ENCODE peak calls at places on chromosomes 4 and X, in four cellular contexts. Q is GM10248, G is smooth muscle cell of the brain vasculature, B is T-cell. C is an unnamed sample.

GRCh38 chr4:181478675-181479074 is 764.5 kb upstream of the TENM3 start:
- DNase-seq in G (no peak), Q (no peak), B (no peak), C (no peak)

GRCh38 chrX:10582945-10583344 is 37.4 kb downstream of the MID1 start:
- DNase-seq in G (no peak), Q (no peak), B (no peak), C (no peak)

GRCh38 chr4:153901220-153901619 is 112.3 kb upstream of the SFRP2 start:
- DNase-seq in Q (no peak), G (no peak), B (no peak), C (no peak)

GRCh38 chr4:112813790-112814189 is 176.8 kb downstream of the LARP7 start:
- DNase-seq in G (no peak), Q (peak; percentile 30), B (no peak), C (no peak)

GRCh38 chrX:15702488-15703371 is 35.3 kb upstream of the CA5B start:
- DNase-seq in Q (no peak), B (no peak), G (no peak), C (no peak)

GRCh38 chr4:148574502-148574901 is 132.3 kb upstream of the NR3C2 start:
- DNase-seq in B (no peak), Q (no peak), G (peak; percentile 2), C (no peak)

GRCh38 chr4:7430965-7431695 is 3.6 kb downstream of the PSAPL1 start:
- DNase-seq in B (no peak), Q (no peak), G (no peak), C (no peak)

GRCh38 chr4:87017580-87018061 is 82.8 kb downstream of the AFF1 start:
- DNase-seq in B (no peak), Q (no peak), G (no peak), C (no peak)

GRCh38 chrX:46840946-46841740 is 4.3 kb downstream of the RP2 start:
- DNase-seq in B (no peak), G (no peak), Q (no peak), C (no peak)

GRCh38 chr4:15455290-15455689 is 14.4 kb upstream of the CC2D2A start:
- DNase-seq in B (no peak), G (no peak), Q (no peak), C (no peak)

GRCh38 chr4:68373513-68373912 is 23.6 kb upstream of the YTHDC1 start:
- DNase-seq in Q (peak; percentile 34), B (peak; percentile 32), G (peak; percentile 21), C (peak; percentile 52)

GRCh38 chr4:88820723-88821368 is 123.2 kb upstream of the NAP1L5 start:
- DNase-seq in Q (no peak), G (no peak), B (no peak), C (no peak)

GRCh38 chr4:123616970-123617392 is 220.4 kb downstream of the SPRY1 start:
- DNase-seq in Q (no peak), B (no peak), G (no peak), C (peak; percentile 29)

C was measured in activated T-helper 1 cell treated with anti-CD3 and anti-CD28 coated beads, Interleukin-12 subunit alpha, Interleukin-12 subunit beta, Interleukin-2, Interleukin-4 antibody, amounts not matched to agents 30 ng/mL and 10 ng/mL and 1 ng/mL, durations not matched to agents 14 hours and 24 hours and 36 hours.